ENCODE peak calls at places on chromosome 15, in six cellular contexts. K is Peyer's patch, Y is fibroblast of mammary gland, V is A549, H is HFFc6, F is GM12878. R is an unnamed sample.
A peak's percentile ranks its signal among the peaks of the same experiment; 100 is the strongest.

GRCh38 chr15:82849556-82850241 is 40.3 kb downstream of the WHAMM start:
- DNase-seq in K (peak; percentile 33), Y (peak; percentile 86), V (peak; percentile 57), H (peak; percentile 87), F (no peak), R (peak; percentile 59)

GRCh38 chr15:29871401-29871800 is 49.1 kb upstream of the TJP1 start:
- DNase-seq in K (no peak), Y (no peak), V (no peak), H (no peak), F (no peak), R (no peak)

GRCh38 chr15:40340740-40341400 is at the start of gene CCDC9B:
- DNase-seq in K (peak; percentile 28), Y (peak; percentile 76), V (peak; percentile 69), H (peak; percentile 76), F (no peak), R (peak; percentile 89)

GRCh38 chr15:38593523-38593922 is 28.9 kb upstream of the RASGRP1 start:
- DNase-seq in K (no peak), Y (no peak), V (peak; percentile 6), H (no peak), F (no peak), R (peak; percentile 14)

GRCh38 chr15:56160966-56161365 is 82.7 kb downstream of the RFX7 start:
- DNase-seq in K (no peak), Y (peak; percentile 10), V (no peak), H (no peak), F (no peak), R (no peak)

GRCh38 chr15:31365655-31366127 is 39.1 kb downstream of the KLF13 start:
- DNase-seq in K (peak; percentile 97), Y (peak; percentile 92), V (no peak), H (peak; percentile 72), F (no peak), R (no peak)

GRCh38 chr15:75673426-75674247 is 25.9 kb downstream of the SNX33 start:
- DNase-seq in K (no peak), Y (peak; percentile 88), V (no peak), H (peak; percentile 71), F (no peak), R (no peak)

GRCh38 chr15:75454471-75455418 is 3.3 kb upstream of the SIN3A start:
- DNase-seq in K (peak; percentile 67), Y (no peak), V (peak; percentile 71), H (peak; percentile 42), F (no peak), R (peak; percentile 86)

GRCh38 chr15:45183511-45183910 is 4.3 kb downstream of the SHF start:
- DNase-seq in K (no peak), Y (no peak), V (no peak), H (no peak), F (no peak), R (no peak)

DNA sequence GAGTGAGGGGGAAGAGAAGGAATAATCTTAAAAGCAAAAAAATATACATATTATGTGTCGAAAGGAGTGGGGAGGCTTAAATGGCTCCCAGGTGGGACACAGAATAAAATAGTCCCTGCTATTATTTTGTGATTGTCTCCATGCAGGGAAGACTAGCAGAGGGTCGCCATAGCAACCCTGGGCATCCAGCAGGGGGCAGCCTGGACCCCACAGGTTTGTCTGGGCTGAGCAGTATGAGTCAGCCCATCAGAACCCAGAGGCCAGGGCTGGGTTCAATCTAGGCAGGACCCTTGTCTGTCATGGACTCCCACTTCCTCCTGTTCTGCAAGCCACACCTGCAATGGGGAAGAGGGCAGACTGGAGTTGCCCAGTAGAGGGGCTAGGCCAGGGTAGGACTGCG is 17.6 kb upstream of the LINGO1 start:
- DNase-seq in K (no peak), Y (peak; percentile 25), V (peak; percentile 46), H (no peak), F (no peak), R (peak; percentile 43)
- TF ChIP-seq CTCF in K (no peak), Y (peak; percentile 31), V (peak; percentile 44), H (peak; percentile 66), F (peak; percentile 19), R (no peak)

GRCh38 chr15:72312605-72313447 is 7.1 kb downstream of the CELF6 start:
- DNase-seq in K (peak; percentile 26), Y (peak; percentile 73), V (peak; percentile 97), H (peak; percentile 73), F (no peak), R (peak; percentile 78)
- TF ChIP-seq CTCF in K (peak; percentile 73), Y (peak; percentile 81), V (peak; percentile 85), H (peak; percentile 91), F (peak; percentile 81), R (peak; percentile 74)

DNA sequence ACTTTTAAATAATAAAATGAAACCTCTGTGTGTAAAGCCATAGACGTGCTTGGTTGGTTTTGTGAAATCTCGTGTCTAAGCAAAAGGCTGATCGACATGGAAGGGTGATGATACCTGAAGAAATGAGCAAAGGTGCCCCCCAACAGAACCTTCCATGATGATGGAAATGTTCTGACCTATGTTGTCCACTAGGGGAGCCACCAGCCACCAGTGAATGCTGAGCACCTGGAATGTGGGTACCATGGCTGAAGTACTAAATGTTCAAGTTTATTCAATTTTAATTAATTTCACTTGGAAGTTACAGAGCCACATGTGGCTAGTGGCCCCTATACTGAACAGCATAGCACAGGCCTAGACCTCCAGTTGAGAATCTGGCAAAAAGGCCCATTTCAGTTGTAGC is 158.8 kb downstream of the POLR2M start:
- DNase-seq in K (no peak), Y (no peak), V (no peak), H (no peak), F (no peak), R (peak; percentile 14)
- TF ChIP-seq CTCF in K (peak; percentile 44), Y (peak; percentile 54), V (peak; percentile 18), H (peak; percentile 81), F (peak; percentile 45), R (peak; percentile 56)

GRCh38 chr15:63601727-63602185 is 4.6 kb downstream of the FBXL22 start:
- DNase-seq in K (peak; percentile 59), Y (no peak), V (no peak), H (no peak), F (no peak), R (peak; percentile 20)

GRCh38 chr15:63601026-63601726 is 4.0 kb downstream of the FBXL22 start:
- DNase-seq in K (peak; percentile 57), Y (no peak), V (peak; percentile 61), H (peak; percentile 19), F (no peak), R (peak; percentile 46)

GRCh38 chr15:63599401-63600000 is 2.3 kb downstream of the FBXL22 start:
- DNase-seq in K (peak; percentile 82), Y (peak; percentile 51), V (peak; percentile 74), H (no peak), F (no peak), R (peak; percentile 70)

GRCh38 chr15:63600001-63600645 is 2.9 kb downstream of the FBXL22 start:
- DNase-seq in K (no peak), Y (no peak), V (peak; percentile 51), H (no peak), F (no peak), R (peak; percentile 29)

GRCh38 chr15:63600646-63601025 is 3.4 kb downstream of the FBXL22 start:
- DNase-seq in K (peak; percentile 86), Y (peak; percentile 90), V (peak; percentile 94), H (peak; percentile 88), F (peak; percentile 77), R (peak; percentile 93)
- TF ChIP-seq CTCF in K (peak; percentile 49), Y (no peak), V (peak; percentile 46), H (peak; percentile 22), F (no peak), R (no peak)

DNA sequence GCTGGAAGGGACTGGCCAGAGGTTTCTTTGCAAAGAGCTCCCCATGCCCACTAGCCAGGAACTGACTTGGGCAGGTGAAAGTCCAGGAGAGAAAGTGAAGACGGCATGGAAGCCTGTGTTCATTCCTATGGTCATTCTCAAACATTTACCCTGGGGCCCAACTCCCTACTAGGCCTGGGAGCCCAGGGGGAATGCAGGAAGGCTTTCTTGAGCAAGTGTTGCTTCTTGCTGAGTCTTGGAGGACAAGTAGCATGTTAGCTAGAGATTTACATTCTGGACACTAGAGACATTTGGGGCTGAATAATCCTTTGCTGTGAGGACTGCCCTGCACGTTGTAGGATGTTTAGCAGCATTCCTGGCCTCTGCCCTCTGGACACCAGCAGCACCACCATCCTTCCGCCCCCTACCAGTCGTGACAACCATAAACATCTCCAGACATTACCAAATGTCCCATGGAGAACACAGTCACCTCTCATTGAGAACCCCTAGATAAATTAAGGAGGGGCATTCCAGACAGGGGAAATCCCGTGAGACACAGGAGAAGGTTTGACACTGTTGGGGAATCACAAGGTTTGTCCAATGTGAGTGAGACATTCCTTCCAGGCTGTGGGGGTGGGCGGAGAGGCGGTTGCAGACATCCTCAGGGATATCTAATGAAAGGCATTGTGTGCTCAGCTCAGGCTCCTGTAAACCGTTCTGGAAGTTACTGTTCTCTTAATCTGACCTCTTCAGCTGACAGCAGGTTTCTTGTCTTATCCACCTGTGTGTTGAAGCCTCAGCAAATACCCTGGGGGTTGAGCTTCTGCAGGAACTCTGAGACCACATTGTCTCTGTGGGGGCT is 236.2 kb downstream of the TLE3 start:
- DNase-seq in K (no peak), Y (no peak), V (no peak), H (no peak), F (no peak), R (no peak)
- TF ChIP-seq CTCF in K (no peak), Y (no peak), V (no peak), H (no peak), F (no peak), R (no peak)

GRCh38 chr15:67832031-67832551 is 6.8 kb downstream of the SKOR1 start:
- DNase-seq in K (no peak), Y (peak; percentile 46), V (no peak), H (peak; percentile 46), F (no peak), R (no peak)
- TF ChIP-seq CTCF in K (peak; percentile 14), Y (peak; percentile 34), V (peak; percentile 39), H (peak; percentile 64), F (peak; percentile 45), R (peak; percentile 27)

DNA sequence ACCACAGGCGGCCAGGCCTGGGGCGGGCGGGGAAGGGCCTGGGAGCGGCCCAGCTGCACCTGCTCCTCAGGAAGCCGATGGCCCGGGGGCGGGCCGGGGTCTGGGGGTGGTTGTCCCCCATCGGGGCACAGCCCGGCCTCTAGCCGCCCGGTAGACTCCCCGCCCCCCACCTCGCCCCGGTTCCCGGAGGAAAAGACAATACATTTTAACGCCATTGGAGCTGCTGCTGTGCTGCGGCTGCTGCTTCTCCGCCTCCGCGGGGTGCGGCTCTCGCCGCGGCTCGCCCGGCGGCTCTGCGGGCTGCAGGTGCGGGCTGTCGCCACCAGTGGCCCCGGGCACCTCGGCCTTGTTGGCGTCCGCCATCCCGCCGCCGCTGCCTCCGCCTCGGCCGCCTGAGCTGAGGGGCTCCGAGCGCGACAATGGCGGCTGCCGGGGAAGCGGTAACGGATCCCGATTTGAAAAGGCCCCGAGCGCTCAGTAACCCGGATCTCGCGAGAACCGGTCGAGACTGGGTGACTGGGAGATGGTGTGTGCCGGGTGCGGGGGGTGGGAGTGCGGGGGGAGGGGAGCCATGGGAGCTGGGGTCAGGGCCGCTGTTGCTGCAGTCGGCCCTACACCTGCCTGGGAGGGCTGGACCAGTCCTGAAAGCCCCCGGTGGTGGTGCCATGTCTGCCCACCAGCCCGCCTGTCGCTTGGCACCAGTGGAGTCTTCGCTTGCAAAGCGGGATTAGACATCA is at the start of gene MYEF2:
- DNase-seq in K (peak; percentile 67), Y (peak; percentile 45), V (peak; percentile 44), H (peak; percentile 51), F (peak; percentile 7), R (peak; percentile 70)
- TF ChIP-seq CTCF in K (peak; percentile 33), Y (no peak), V (no peak), H (peak; percentile 25), F (no peak), R (no peak)